ENCODE peak calls at places on chromosomes 2 and 18, in eight cellular contexts. E, Y, J, Q, O, C, H and F are unnamed samples.

GRCh38 chr18:21897811-21898210 is 157.2 kb downstream of the MIB1 start:
- DNase-seq in Q (peak; percentile 20), Y (no peak), J (peak; percentile 28), C (peak; percentile 65), O (no peak), H (no peak), E (peak; percentile 14), F (peak; percentile 28)

GRCh38 chr18:44679912-44680270 is 797 bp upstream of the SETBP1 start:
- DNase-seq in Q (peak; percentile 42), J (peak; percentile 35), H (no peak), Y (no peak), C (peak; percentile 79), E (peak; percentile 61), O (no peak), F (peak; percentile 73)

GRCh38 chr2:28475088-28475580 is 20.7 kb upstream of the PLB1 start:
- DNase-seq in J (no peak), O (no peak), Q (no peak), Y (no peak), C (no peak), H (no peak), E (no peak), F (no peak)

GRCh38 chr2:44578401-44579135 is 216.8 kb downstream of the CAMKMT start:
- DNase-seq in E (no peak), J (no peak), H (no peak), C (peak; percentile 78), O (no peak), Q (no peak), Y (no peak), F (no peak)

GRCh38 chr2:67727623-67728022 is 330.5 kb downstream of the ETAA1 start:
- DNase-seq in J (no peak), C (no peak), H (no peak), Y (no peak), E (no peak), Q (no peak), O (no peak), F (no peak)

GRCh38 chr2:143936758-143937562 is 583.0 kb downstream of the ZEB2 start:
- DNase-seq in E (no peak), Y (no peak), Q (peak; percentile 39), J (peak; percentile 7), O (no peak), H (no peak), C (peak; percentile 76), F (no peak)

GRCh38 chr2:47767880-47768609 is 14.9 kb upstream of the MSH6 start:
- DNase-seq in C (peak; percentile 76), Y (peak; percentile 76), H (peak; percentile 63), E (no peak), Q (peak; percentile 31), J (peak; percentile 74), O (peak; percentile 38), F (peak; percentile 27)

GRCh38 chr2:169818241-169818640 is 6.5 kb downstream of the METTL5 start:
- DNase-seq in E (no peak), O (no peak), Q (no peak), C (no peak), H (no peak), J (no peak), Y (no peak), F (no peak)

GRCh38 chr2:169528271-169528701 is 18.8 kb downstream of the KLHL41 start:
- DNase-seq in Y (peak; percentile 62), C (peak; percentile 77), J (peak; percentile 76), E (peak; percentile 35), H (peak; percentile 73), Q (peak; percentile 31), O (peak; percentile 31), F (peak; percentile 80)

GRCh38 chr2:3305431-3305830 is 72.2 kb downstream of the EIPR1 start:
- DNase-seq in O (no peak), H (no peak), J (no peak), Q (no peak), Y (no peak), C (no peak), E (no peak), F (no peak)

GRCh38 chr2:202113571-202114142 is 40.6 kb downstream of the KIAA2012 start:
- DNase-seq in O (no peak), J (no peak), Q (no peak), C (peak; percentile 44), Y (no peak), H (no peak), E (peak; percentile 35), F (no peak)

GRCh38 chr2:217695033-217695520 is 307.7 kb downstream of the TNS1 start:
- DNase-seq in C (peak; percentile 91), H (no peak), J (no peak), Y (no peak), Q (no peak), O (no peak), E (no peak), F (no peak)

GRCh38 chr18:58148954-58149471 is 105.0 kb downstream of the NEDD4L start:
- DNase-seq in E (no peak), O (no peak), C (no peak), Q (no peak), H (no peak), Y (no peak), J (no peak), F (no peak)

GRCh38 chr2:118089015-118089800 is 937 bp downstream of the INSIG2 start:
- DNase-seq in Q (no peak), Y (no peak), J (no peak), C (peak; percentile 73), E (no peak), O (no peak), H (no peak), F (peak; percentile 41)

GRCh38 chr2:174325373-174325772 is 9.4 kb upstream of the SP9 start:
- DNase-seq in O (no peak), J (no peak), C (no peak), E (no peak), Y (no peak), Q (no peak), H (no peak), F (no peak)

GRCh38 chr2:111094686-111095085 is 26.0 kb upstream of the BCL2L11 start:
- DNase-seq in J (no peak), O (no peak), E (no peak), H (no peak), Y (no peak), C (no peak), Q (no peak), F (no peak)

GRCh38 chr18:9403795-9404564 is 69.4 kb downstream of the TWSG1 start:
- DNase-seq in Q (no peak), O (no peak), J (no peak), Y (no peak), E (no peak), C (no peak), H (no peak), F (no peak)

GRCh38 chr2:17573085-17573805 is 32.7 kb downstream of the VSNL1 start:
- DNase-seq in E (no peak), H (no peak), O (no peak), J (no peak), Y (no peak), C (peak; percentile 48), Q (no peak), F (no peak)

GRCh38 chr2:3101016-3101703 is 276.5 kb downstream of the EIPR1 start:
- DNase-seq in Q (no peak), J (no peak), C (no peak), O (no peak), Y (no peak), H (no peak), E (no peak), F (no peak)

GRCh38 chr2:112486895-112487294 is 4.9 kb downstream of the TTL start:
- DNase-seq in J (no peak), C (no peak), Y (no peak), E (no peak), O (no peak), Q (no peak), H (no peak), F (no peak)

GRCh38 chr2:215772003-215772402 is 241.3 kb downstream of the MREG start:
- DNase-seq in O (no peak), Q (no peak), E (no peak), H (no peak), C (no peak), Y (no peak), J (no peak), F (no peak)

GRCh38 chr2:72864500-72864899 is 22.7 kb upstream of the SPR start:
- DNase-seq in O (no peak), Q (no peak), E (no peak), C (peak; percentile 64), H (no peak), Y (no peak), J (no peak), F (no peak)

GRCh38 chr2:31304831-31305230 is 70.9 kb downstream of the EHD3 start:
- DNase-seq in C (no peak), J (no peak), O (no peak), E (no peak), Q (no peak), H (no peak), Y (no peak), F (no peak)

GRCh38 chr2:25215948-25216679 is 47.7 kb upstream of the POMC start:
- DNase-seq in O (peak; percentile 81), Q (peak; percentile 51), Y (peak; percentile 76), C (peak; percentile 86), E (no peak), J (peak; percentile 69), H (peak; percentile 71), F (peak; percentile 72)